ENCODE peak calls at places on chromosome 12, in four cellular contexts. O is IMR-90, W is A549, U is K562. Q is an unnamed sample.

GRCh38 chr12:47015381-47015780 is 64.0 kb upstream of the PCED1B start:
- DNase-seq in U (no peak), W (no peak), O (no peak), Q (no peak)

GRCh38 chr12:68612675-68613074 is 2.0 kb downstream of the RAP1B start:
- DNase-seq in W (no peak), U (no peak), O (no peak), Q (no peak)

GRCh38 chr12:2813573-2814185 is 1.2 kb downstream of the ITFG2 start:
- DNase-seq in W (peak), U (peak), O (peak), Q (peak)

GRCh38 chr12:19437996-19438395 is 1.3 kb upstream of the AEBP2 start:
- DNase-seq in U (no peak), O (no peak), W (no peak), Q (no peak)

GRCh38 chr12:128829870-128830504 is 6.2 kb upstream of the SLC15A4 start:
- DNase-seq in W (no peak), U (no peak), O (no peak), Q (no peak)

GRCh38 chr12:7915911-7916403 is 20.0 kb downstream of the SLC2A3 start:
- DNase-seq in W (no peak), O (no peak), U (no peak), Q (no peak)

GRCh38 chr12:64860446-64860998 is 36.1 kb downstream of the TBC1D30 start:
- DNase-seq in W (no peak), O (no peak), U (no peak), Q (no peak)

GRCh38 chr12:95037906-95038305 is 34.4 kb upstream of the NDUFA12 start:
- DNase-seq in W (no peak), U (no peak), O (no peak), Q (no peak)

GRCh38 chr12:67069451-67070306 is 199.5 kb upstream of the CAND1 start:
- DNase-seq in O (no peak), U (peak), W (peak), Q (peak)

GRCh38 chr12:30764251-30764650 is 9.5 kb upstream of the CAPRIN2 start:
- DNase-seq in U (no peak), O (no peak), W (no peak), Q (no peak)

GRCh38 chr12:112170376-112170775 is 45.0 kb downstream of the TRAFD1 start:
- DNase-seq in W (peak), U (peak), O (no peak), Q (no peak)

GRCh38 chr12:58888131-58888783 is 32.0 kb downstream of the LRIG3 start:
- DNase-seq in O (peak), U (no peak), W (peak), Q (no peak)

GRCh38 chr12:95630496-95630895 is 79.2 kb upstream of the USP44 start:
- DNase-seq in W (no peak), O (no peak), U (no peak), Q (no peak)

GRCh38 chr12:62714409-62715075 is 220.4 kb downstream of the PPM1H start:
- DNase-seq in O (no peak), W (no peak), U (no peak), Q (no peak)

GRCh38 chr12:109462868-109463692 is 14.0 kb downstream of the KCTD10 start:
- DNase-seq in W (peak), U (no peak), O (peak), Q (peak)

GRCh38 chr12:91274886-91275285 is 92.3 kb upstream of the DCN start:
- DNase-seq in O (peak), W (no peak), U (no peak), Q (no peak)

GRCh38 chr12:124451016-124451415 is 116.4 kb downstream of the NCOR2 start:
- DNase-seq in U (no peak), W (no peak), O (no peak), Q (no peak)

GRCh38 chr12:108508243-108508642 is 6.8 kb upstream of the FICD start:
- DNase-seq in O (no peak), W (no peak), U (no peak), Q (no peak)

GRCh38 chr12:105107176-105107496 is 395 bp upstream of the WASHC4 start:
- DNase-seq in U (peak), O (peak), W (peak), Q (no peak)

GRCh38 chr12:1509703-1510395 is 84.5 kb downstream of the FBXL14 start:
- DNase-seq in U (no peak), W (no peak), O (no peak), Q (no peak)

GRCh38 chr12:644818-645552 is 18.3 kb downstream of the NINJ2 start:
- DNase-seq in U (no peak), O (no peak), W (no peak), Q (no peak)

GRCh38 chr12:99611117-99611516 is 36.4 kb upstream of the GARIN6 start:
- DNase-seq in O (no peak), U (no peak), W (no peak), Q (no peak)

DNA sequence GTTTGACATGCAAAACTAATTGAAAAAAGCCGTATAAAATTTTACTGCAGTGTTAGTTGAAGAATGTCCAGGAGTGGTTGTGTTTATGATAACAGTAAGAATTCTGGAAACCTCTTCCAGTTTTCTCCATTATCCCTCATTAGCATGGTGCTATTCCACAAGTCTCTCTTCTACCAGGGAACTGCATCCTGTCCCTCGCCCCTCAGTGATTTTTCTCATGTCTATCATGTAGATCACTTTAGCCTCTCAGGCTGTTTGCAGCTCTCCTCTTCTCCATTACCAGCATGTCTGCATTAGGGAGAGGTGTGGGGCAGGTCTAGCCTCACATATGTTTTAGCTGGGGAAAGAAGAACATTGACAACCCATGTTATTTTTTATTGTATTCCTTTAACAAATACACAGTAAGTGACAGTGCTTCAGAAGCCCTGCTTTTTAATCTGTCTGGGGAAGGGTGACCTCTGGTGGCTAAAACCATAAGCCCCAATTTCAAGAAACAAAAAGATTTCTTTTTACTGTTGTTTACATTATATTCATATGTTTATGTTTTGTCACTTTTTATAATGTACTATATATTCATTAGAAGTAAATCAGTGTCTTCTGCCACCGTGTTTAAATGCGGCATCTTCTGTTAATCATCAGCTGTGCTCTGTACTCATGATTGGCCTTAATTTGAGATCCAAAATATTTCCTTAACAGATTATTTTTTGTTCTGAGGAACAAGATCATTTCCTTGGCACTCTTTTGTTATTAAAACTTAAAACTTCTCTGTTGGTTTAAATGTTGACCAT is 70.7 kb downstream of the RASSF8 start:
- DNase-seq in O (peak), U (peak), W (peak), Q (peak)
- TF ChIP-seq MAZ in O (no peak), U (no peak), W (no peak), Q (no peak)

GRCh38 chr12:97368462-97369150 is 94.0 kb upstream of the RMST start:
- DNase-seq in U (no peak), W (no peak), O (no peak), Q (peak)
- TF ChIP-seq MAZ in U (no peak), W (no peak), O (no peak), Q (no peak)

GRCh38 chr12:51196547-51196946 is 21.3 kb downstream of the POU6F1 start:
- DNase-seq in U (no peak), O (no peak), W (no peak), Q (no peak)
- TF ChIP-seq MAZ in U (no peak), O (no peak), W (no peak), Q (no peak)

DNA sequence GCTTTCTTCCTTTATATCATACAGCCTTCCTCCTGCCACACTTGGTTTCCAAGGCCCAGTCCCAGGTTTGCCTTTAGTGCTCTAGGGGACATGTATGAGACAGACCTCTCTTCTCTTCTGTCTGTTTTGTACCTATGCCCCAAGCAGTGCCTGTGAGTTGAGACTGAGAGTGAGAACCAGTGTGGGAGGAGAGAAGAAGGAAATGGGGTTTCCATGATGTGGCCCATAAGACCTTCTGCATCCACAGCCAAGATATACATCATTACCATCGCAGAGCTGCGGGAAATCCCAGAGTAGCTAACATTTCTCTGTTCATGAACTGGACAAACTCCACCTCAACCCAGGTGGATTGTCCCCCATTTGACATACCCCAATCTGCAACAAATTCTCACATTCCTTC is 2.8 kb downstream of the TESPA1 start:
- DNase-seq in W (no peak), O (no peak), U (no peak), Q (no peak)
- TF ChIP-seq MAZ in W (no peak), O (no peak), U (no peak), Q (no peak)

DNA sequence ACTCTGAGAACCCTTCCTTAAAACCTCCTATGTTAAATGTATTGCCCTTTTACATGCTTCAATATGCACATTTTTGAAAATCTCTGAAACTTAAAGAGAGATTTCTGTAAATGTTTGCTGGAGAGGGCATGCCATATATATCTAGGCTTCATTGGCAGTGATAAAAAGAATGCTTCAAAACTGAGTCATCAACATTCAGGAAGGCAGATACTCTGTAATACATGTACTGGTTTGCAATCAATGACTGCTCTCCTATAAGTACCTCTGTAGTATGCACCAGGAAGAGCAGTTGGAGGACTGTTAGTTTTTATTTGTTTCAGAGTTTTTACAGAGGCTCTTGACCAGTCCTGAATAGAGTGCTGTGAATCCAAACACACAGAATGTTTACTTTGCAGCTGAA is 739.9 kb downstream of the SLC16A7 start:
- DNase-seq in O (peak), U (no peak), W (peak), Q (no peak)
- TF ChIP-seq MAZ in O (no peak), U (no peak), W (no peak), Q (no peak)

DNA sequence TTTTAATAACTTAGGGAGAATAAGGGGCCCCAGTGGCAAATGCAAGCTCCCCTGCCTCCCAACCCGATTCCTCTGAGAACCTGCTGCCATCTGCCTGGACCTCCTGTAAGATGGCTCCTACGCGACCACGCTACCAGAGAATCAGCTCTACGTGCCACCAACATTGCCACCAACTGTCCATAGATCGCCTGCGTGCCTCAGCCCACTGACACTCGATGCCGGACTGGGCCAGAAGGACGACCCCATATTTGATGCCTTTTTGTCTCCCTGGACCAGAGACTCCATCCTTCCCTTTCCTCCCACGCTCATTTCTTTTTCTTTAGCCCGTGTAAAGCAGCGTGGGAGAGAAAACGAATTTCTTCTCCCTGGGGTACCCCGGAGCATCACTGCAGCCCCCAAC is 617 bp upstream of the KLHL42 start:
- DNase-seq in U (no peak), W (peak), O (no peak), Q (peak)
- TF ChIP-seq MAZ in U (no peak), W (no peak), O (no peak), Q (no peak)

GRCh38 chr12:117461732-117462131 is 100.3 kb upstream of the NOS1 start:
- DNase-seq in U (no peak), O (no peak), W (no peak), Q (no peak)
- TF ChIP-seq MAZ in U (no peak), O (no peak), W (no peak), Q (no peak)